ENCODE peak calls at places on chromosomes 12 and 14, in five cellular contexts. M is choroid plexus epithelial cell, E is A549, P is cardiac muscle cell, W is adipocyte. Y is an unnamed sample.

GRCh38 chr12:92208613-92209121 is 63.0 kb upstream of the BTG1 start:
- DNase-seq in E (peak; percentile 26), M (peak; percentile 78), P (peak; percentile 7), W (no peak), Y (no peak)

GRCh38 chr12:94553130-94553519 is 93.5 kb upstream of the CEP83 start:
- DNase-seq in P (no peak), M (peak; percentile 74), E (no peak), W (peak; percentile 63), Y (no peak)

GRCh38 chr12:127780881-127781280 is 486.1 kb upstream of the TMEM132C start:
- DNase-seq in P (no peak), E (no peak), W (no peak), M (no peak), Y (no peak)

GRCh38 chr14:71438684-71439083 is 493.5 kb upstream of the RGS6 start:
- DNase-seq in E (no peak), M (peak; percentile 18), W (no peak), P (no peak), Y (no peak)

GRCh38 chr12:93197067-93197593 is 180.6 kb upstream of the NUDT4 start:
- DNase-seq in E (no peak), P (no peak), M (peak; percentile 63), W (peak; percentile 76), Y (no peak)

GRCh38 chr14:101017209-101017608 is 113.7 kb upstream of the RTL1 start:
- DNase-seq in E (no peak), W (peak; percentile 45), M (peak; percentile 68), P (no peak), Y (no peak)

GRCh38 chr12:99498756-99499155 is 148.8 kb upstream of the GARIN6 start:
- DNase-seq in P (no peak), E (peak; percentile 12), M (peak; percentile 1), W (peak; percentile 50), Y (no peak)

GRCh38 chr12:69059465-69060457 is 126.8 kb upstream of the CPM start:
- DNase-seq in E (peak; percentile 47), M (peak; percentile 87), W (peak; percentile 74), P (no peak), Y (no peak)

GRCh38 chr12:44771485-44771884 is 104.6 kb downstream of the NELL2 start:
- DNase-seq in E (no peak), W (no peak), P (no peak), M (no peak), Y (no peak)

GRCh38 chr14:31224808-31225207 is 17.2 kb upstream of the HECTD1 start:
- DNase-seq in W (no peak), M (no peak), E (no peak), P (no peak), Y (no peak)

GRCh38 chr12:5171701-5172100 is 128.0 kb downstream of the KCNA5 start:
- DNase-seq in P (peak; percentile 71), E (peak; percentile 31), M (peak; percentile 34), W (peak; percentile 61), Y (peak; percentile 24)

GRCh38 chr14:99566009-99566389 is 38.0 kb downstream of the CCDC85C start:
- DNase-seq in M (no peak), W (no peak), E (no peak), P (no peak), Y (no peak)

GRCh38 chr12:98738002-98738401 is 92.9 kb downstream of the APAF1 start:
- DNase-seq in M (no peak), E (no peak), P (no peak), W (no peak), Y (no peak)

GRCh38 chr12:132907216-132907615 is 19.8 kb upstream of the CHFR start:
- DNase-seq in E (no peak), M (no peak), P (no peak), W (peak; percentile 17), Y (no peak)

GRCh38 chr12:90842477-90842876 is 112.5 kb downstream of the CCER1 start:
- DNase-seq in M (no peak), P (no peak), E (no peak), W (no peak), Y (no peak)

GRCh38 chr12:93466625-93467350 is 526 bp upstream of the MRPL42 start:
- DNase-seq in P (no peak), W (no peak), M (no peak), E (no peak), Y (no peak)

GRCh38 chr12:103586132-103586531 is 941 bp upstream of the STAB2 start:
- DNase-seq in W (peak; percentile 11), P (no peak), E (no peak), M (peak; percentile 21), Y (no peak)

GRCh38 chr12:96073346-96074336 is 38.3 kb upstream of the LTA4H start:
- DNase-seq in M (no peak), W (peak; percentile 8), P (no peak), E (peak; percentile 38), Y (no peak)

GRCh38 chr12:10982244-10982643 is 4.5 kb downstream of the TAS2R50 start:
- DNase-seq in W (no peak), M (no peak), P (no peak), E (no peak), Y (no peak)

GRCh38 chr12:484096-484495 is 24.4 kb downstream of the B4GALNT3 start:
- DNase-seq in M (no peak), E (no peak), P (no peak), W (no peak), Y (no peak)

GRCh38 chr14:51657762-51658161 is 6.1 kb downstream of the FRMD6 start:
- DNase-seq in P (no peak), M (no peak), E (no peak), W (no peak), Y (no peak)

GRCh38 chr14:103872492-103873113 is 25.2 kb upstream of the PPP1R13B start:
- DNase-seq in W (no peak), E (no peak), P (no peak), M (no peak), Y (no peak)

GRCh38 chr14:36207500-36207899 is 31.0 kb upstream of the PTCSC3 start:
- DNase-seq in E (no peak), P (peak; percentile 5), M (no peak), W (peak; percentile 16), Y (no peak)

GRCh38 chr14:99515301-99516155 is 34.3 kb downstream of the CCNK start:
- DNase-seq in E (no peak), P (no peak), W (no peak), M (no peak), Y (peak; percentile 52)

GRCh38 chr14:37573355-37573754 is 21.7 kb downstream of the FOXA1 start:
- DNase-seq in E (no peak), M (no peak), P (no peak), W (peak; percentile 31), Y (no peak)

GRCh38 chr12:47709277-47710048 is 3.6 kb upstream of the RPAP3 start:
- DNase-seq in M (no peak), E (no peak), W (no peak), P (no peak), Y (no peak)

DNA sequence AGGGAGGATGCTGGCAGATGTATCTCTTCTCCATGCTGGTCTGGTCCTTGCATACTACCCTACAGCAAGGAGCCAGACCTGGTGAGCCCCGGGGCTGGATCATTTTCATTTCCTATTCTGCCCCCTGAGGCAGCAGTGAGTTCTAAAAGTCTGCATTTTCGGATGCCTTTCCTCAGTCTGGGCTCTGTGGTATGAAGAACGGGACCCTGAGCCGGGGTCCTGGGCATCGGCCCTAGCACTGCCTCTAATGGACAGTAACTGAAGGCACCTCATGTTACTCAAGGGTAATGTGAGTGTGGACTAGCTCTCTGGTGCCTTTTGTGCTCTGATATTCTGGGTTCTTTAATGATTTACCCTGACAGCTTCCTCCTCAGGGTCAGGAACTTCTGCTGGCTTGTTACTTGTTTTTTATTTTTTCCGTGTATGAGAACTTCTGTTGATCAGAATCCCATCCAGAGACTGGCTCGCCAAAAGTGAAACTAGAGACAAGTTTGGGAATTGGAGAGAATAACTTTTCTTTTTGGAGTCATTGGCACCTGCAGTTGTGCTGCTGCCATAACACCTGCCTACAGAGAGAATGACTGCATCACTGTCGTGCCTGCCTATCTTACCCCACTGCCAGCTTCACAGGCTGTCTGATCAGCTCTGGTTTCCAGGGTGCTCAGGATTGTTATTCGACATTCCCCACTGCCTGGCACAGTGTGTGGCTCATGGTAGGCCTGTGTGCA is 62.3 kb downstream of the SUSD6 start:
- DNase-seq in E (no peak), W (no peak), P (no peak), M (no peak), Y (no peak)
- H3K4me3 ChIP-seq in E (no peak overlapping the region), W (peak overlapping the region; percentile 3), P (no peak overlapping the region), M (no peak overlapping the region), Y (no peak overlapping the region)

DNA sequence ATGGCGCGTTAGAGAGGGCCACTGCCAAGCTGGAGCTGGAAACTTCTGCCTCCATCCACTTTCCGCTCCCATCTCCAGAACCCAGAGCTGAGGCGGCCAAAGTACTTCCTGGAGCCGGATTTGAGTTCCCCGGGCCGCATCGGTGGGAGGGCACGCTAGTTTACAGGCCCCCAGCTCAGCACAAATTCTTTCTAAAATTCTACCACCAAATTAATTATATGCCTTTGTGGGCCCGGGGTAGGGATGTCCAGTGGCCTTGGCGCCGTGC is 3.7 kb downstream of the RFX4 start:
- DNase-seq in E (no peak), W (no peak), M (no peak), P (no peak), Y (no peak)
- H3K4me3 ChIP-seq in E (peak overlapping the region; percentile 43), W (no peak overlapping the region), M (no peak overlapping the region), P (peak overlapping the region; percentile 29), Y (peak overlapping the region; percentile 8)

GRCh38 chr12:75725505-75726120 is 214.2 kb upstream of the KRR1 start:
- DNase-seq in M (peak; percentile 81), W (peak; percentile 47), E (peak; percentile 66), P (no peak), Y (no peak)
- H3K4me3 ChIP-seq in M (no peak overlapping the region), W (peak overlapping the region; percentile 46), E (peak overlapping the region; percentile 18), P (no peak overlapping the region), Y (no peak overlapping the region)

GRCh38 chr12:87652026-87652425 is 377.2 kb downstream of the C12orf50 start:
- DNase-seq in P (no peak), E (no peak), M (no peak), W (no peak), Y (no peak)
- H3K4me3 ChIP-seq in P (no peak overlapping the region), E (no peak overlapping the region), M (no peak overlapping the region), W (no peak overlapping the region), Y (no peak overlapping the region)

GRCh38 chr12:6853626-6854025 is 1.7 kb downstream of the USP5 start:
- DNase-seq in P (no peak), E (no peak), W (no peak), M (no peak), Y (no peak)
- H3K4me3 ChIP-seq in P (no peak overlapping the region), E (peak overlapping the region; percentile 50), W (peak overlapping the region; percentile 84), M (no peak overlapping the region), Y (no peak overlapping the region)

GRCh38 chr12:39332661-39333175 is 110.2 kb downstream of the KIF21A start:
- DNase-seq in W (no peak), M (no peak), E (no peak), P (no peak), Y (no peak)
- H3K4me3 ChIP-seq in W (no peak overlapping the region), M (no peak overlapping the region), E (no peak overlapping the region), P (no peak overlapping the region), Y (no peak overlapping the region)

GRCh38 chr14:73025544-73025943 is 1.4 kb downstream of the ZFYVE1 start:
- DNase-seq in W (peak; percentile 58), M (peak; percentile 55), E (no peak), P (no peak), Y (no peak)
- H3K4me3 ChIP-seq in W (peak overlapping the region; percentile 97), M (peak overlapping the region; percentile 87), E (no peak overlapping the region), P (peak overlapping the region; percentile 59), Y (no peak overlapping the region)